ENCODE peak calls at places on chromosome 21, in ten cellular contexts. G, O, L, E, Y, W, A, D, P and M are unnamed samples.

GRCh38 chr21:41433566-41433965 is 7.5 kb downstream of the MX1 start:
- DNase-seq in O (no peak), Y (no peak), E (no peak), A (no peak), L (no peak), G (no peak), P (no peak), W (no peak), D (no peak), M (no peak)

GRCh38 chr21:42649122-42650032 is 4.0 kb upstream of the PDE9A start:
- DNase-seq in G (no peak), E (peak; percentile 7), Y (no peak), L (no peak), O (no peak), W (no peak), P (no peak), D (no peak), A (no peak), M (no peak)

GRCh38 chr21:45410865-45411809 is 6.2 kb downstream of the COL18A1 start:
- DNase-seq in Y (no peak), D (no peak), P (no peak), O (peak; percentile 71), A (no peak), W (no peak), E (peak; percentile 76), G (no peak), L (no peak), M (no peak)

GRCh38 chr21:44485254-44485793 is 30.0 kb downstream of the LRRC3 start:
- DNase-seq in G (no peak), O (peak; percentile 72), Y (no peak), L (no peak), W (peak; percentile 12), P (peak; percentile 33), A (no peak), E (no peak), D (no peak), M (no peak)

GRCh38 chr21:31548688-31549087 is 110.8 kb upstream of the SOD1 start:
- DNase-seq in A (no peak), P (no peak), W (no peak), L (no peak), G (no peak), E (no peak), O (no peak), Y (no peak), D (no peak), M (no peak)

GRCh38 chr21:45454924-45455315 is 50.0 kb downstream of the COL18A1 start:
- DNase-seq in D (no peak), A (peak; percentile 35), O (peak; percentile 76), P (no peak), Y (no peak), L (no peak), E (peak; percentile 22), G (no peak), W (no peak), M (no peak)

GRCh38 chr21:46597896-46598343 is 7.0 kb downstream of the S100B start:
- DNase-seq in A (no peak), W (no peak), O (no peak), D (no peak), E (no peak), Y (no peak), L (no peak), P (no peak), G (no peak), M (no peak)

GRCh38 chr21:45380566-45380965 is 24.4 kb upstream of the COL18A1 start:
- DNase-seq in O (no peak), Y (no peak), G (no peak), A (no peak), L (no peak), P (no peak), W (no peak), E (peak; percentile 7), D (no peak), M (no peak)

GRCh38 chr21:19553930-19554615 is 1150.5 kb upstream of the TMPRSS15 start:
- DNase-seq in D (no peak), G (peak; percentile 23), L (no peak), W (no peak), E (no peak), A (no peak), O (no peak), Y (no peak), P (no peak), M (no peak)

GRCh38 chr21:32411366-32412161 is 942 bp upstream of the EVA1C start:
- DNase-seq in A (peak; percentile 85), E (peak; percentile 97), Y (peak; percentile 75), W (peak; percentile 64), D (peak; percentile 47), L (peak; percentile 76), G (peak; percentile 76), P (peak; percentile 91), O (peak; percentile 88), M (peak; percentile 51)

GRCh38 chr21:22225299-22225698 is 1227.1 kb downstream of the NCAM2 start:
- DNase-seq in A (no peak), W (no peak), P (no peak), G (no peak), Y (no peak), O (peak; percentile 47), E (no peak), D (no peak), L (no peak), M (no peak)

GRCh38 chr21:37974081-37974480 is 57.8 kb upstream of the KCNJ6 start:
- DNase-seq in E (no peak), O (no peak), A (no peak), L (no peak), G (no peak), W (no peak), D (no peak), P (no peak), Y (no peak), M (no peak)

GRCh38 chr21:37139902-37140301 is 66.8 kb downstream of the TTC3 start:
- DNase-seq in O (no peak), G (peak; percentile 85), Y (no peak), W (no peak), D (no peak), P (no peak), L (no peak), E (no peak), A (peak; percentile 47), M (no peak)

GRCh38 chr21:38440746-38441145 is 57.5 kb downstream of the ERG start:
- DNase-seq in O (no peak), Y (no peak), P (no peak), G (peak; percentile 32), W (no peak), E (no peak), L (no peak), A (peak; percentile 95), D (no peak), M (no peak)

GRCh38 chr21:33850401-33850800 is 65.2 kb downstream of the ATP5PO start:
- DNase-seq in D (no peak), P (no peak), Y (no peak), W (no peak), O (no peak), G (no peak), L (no peak), A (no peak), E (no peak), M (no peak)

GRCh38 chr21:31416465-31416864 is 72.4 kb upstream of the TIAM1 start:
- DNase-seq in D (no peak), G (no peak), A (peak; percentile 63), P (no peak), W (no peak), E (no peak), Y (no peak), L (no peak), O (peak; percentile 54), M (no peak)

GRCh38 chr21:31348188-31348587 is 4.1 kb upstream of the TIAM1 start:
- DNase-seq in E (no peak), W (no peak), L (no peak), D (no peak), G (no peak), Y (no peak), A (no peak), P (no peak), O (no peak), M (no peak)

GRCh38 chr21:31521515-31521914 is 138.0 kb upstream of the SOD1 start:
- DNase-seq in O (no peak), L (no peak), Y (no peak), A (no peak), G (no peak), E (no peak), P (no peak), D (no peak), W (no peak), M (no peak)

GRCh38 chr21:32298658-32299081 is at the start of gene MRAP:
- DNase-seq in A (no peak), W (no peak), Y (no peak), P (no peak), E (no peak), L (no peak), O (peak; percentile 73), D (no peak), G (no peak), M (no peak)

GRCh38 chr21:26224351-26224750 is 53.8 kb upstream of the APP start:
- DNase-seq in L (no peak), O (no peak), E (no peak), A (no peak), G (no peak), P (no peak), W (no peak), Y (no peak), D (no peak), M (no peak)

GRCh38 chr21:29170935-29171334 is 40.5 kb downstream of the MAP3K7CL start:
- DNase-seq in L (no peak), G (no peak), W (no peak), A (no peak), O (no peak), E (no peak), P (no peak), D (no peak), Y (no peak), M (no peak)